ENCODE peak calls at places on chromosomes 4 and X, in seven cellular contexts. Y is upper lobe of right lung, L is lower lobe of right lung, B is body of pancreas, M is pancreas, H is breast epithelium, D is colonic mucosa. W is an unnamed sample.
A peak's percentile ranks its signal among the peaks of the same experiment; 100 is the strongest.

GRCh38 chr4:3460926-3461325 is 2.2 kb upstream of the DOK7 start:
- DNase-seq in M (peak; percentile 68), Y (no peak), H (no peak), L (no peak), D (no peak), B (no peak), W (no peak)

GRCh38 chr4:139808381-139809206 is 143.0 kb downstream of the MGST2 start:
- DNase-seq in B (no peak), M (no peak), H (no peak), Y (no peak), D (no peak), L (no peak), W (no peak)

GRCh38 chrX:129992181-129992580 is 9.7 kb downstream of the BCORL1 start:
- DNase-seq in M (no peak), B (no peak), H (no peak), D (no peak), Y (no peak), L (no peak), W (no peak)

GRCh38 chr4:58602701-58603359 is 1492.6 kb upstream of the IGFBP7 start:
- DNase-seq in Y (no peak), L (no peak), H (no peak), M (no peak), D (no peak), B (no peak), W (no peak)

GRCh38 chrX:140918398-140919043 is 83.9 kb upstream of the SPANXB1 start:
- DNase-seq in B (peak; percentile 34), H (no peak), Y (no peak), L (no peak), D (no peak), M (peak; percentile 14), W (peak; percentile 26)

GRCh38 chr4:118036336-118036735 is 2.0 kb downstream of the NDST3 start:
- DNase-seq in L (no peak), M (no peak), B (no peak), H (no peak), Y (no peak), D (no peak), W (no peak)

GRCh38 chr4:128519163-128519810 is 231.7 kb upstream of the PGRMC2 start:
- DNase-seq in D (no peak), B (no peak), Y (no peak), H (no peak), M (peak; percentile 21), L (no peak), W (no peak)

GRCh38 chr4:2469192-2469984 is 482 bp downstream of the RNF4 start:
- DNase-seq in H (peak; percentile 36), B (peak; percentile 47), L (peak; percentile 78), D (peak; percentile 67), Y (peak; percentile 79), M (peak; percentile 46), W (peak; percentile 54)

GRCh38 chr4:185859106-185859505 is 47.1 kb upstream of the SORBS2 start:
- DNase-seq in B (peak; percentile 51), M (peak; percentile 33), D (peak; percentile 42), Y (no peak), H (no peak), L (no peak), W (no peak)

GRCh38 chr4:53505947-53506346 is 85.3 kb downstream of the LNX1 start:
- DNase-seq in M (no peak), D (no peak), B (no peak), L (no peak), H (no peak), Y (no peak), W (no peak)

GRCh38 chrX:80879916-80880315 is 70.2 kb upstream of the BRWD3 start:
- DNase-seq in L (no peak), M (no peak), D (no peak), B (no peak), H (no peak), Y (no peak), W (no peak)

GRCh38 chrX:427812-428725 is 41.4 kb upstream of the PPP2R3B start:
- DNase-seq in M (no peak), L (peak; percentile 41), B (no peak), H (no peak), D (no peak), Y (no peak), W (no peak)

GRCh38 chrX:1468250-1468772 is 15.6 kb upstream of the ASMTL start:
- DNase-seq in Y (peak; percentile 49), B (no peak), M (no peak), H (peak; percentile 25), D (peak; percentile 21), L (no peak), W (no peak)

GRCh38 chr4:99458911-99459447 is 23.8 kb upstream of the ADH7 start:
- DNase-seq in Y (no peak), D (no peak), B (no peak), H (no peak), M (no peak), L (no peak), W (no peak)

GRCh38 chrX:1784773-1785172 is 169.9 kb downstream of the ASMT start:
- DNase-seq in Y (no peak), D (no peak), B (no peak), M (no peak), H (no peak), L (no peak), W (no peak)

GRCh38 chr4:5751073-5751917 is 40.3 kb downstream of the EVC start:
- DNase-seq in M (no peak), D (no peak), L (no peak), Y (peak; percentile 46), B (no peak), H (no peak), W (no peak)

GRCh38 chr4:41014158-41014557 is 200.2 kb downstream of the APBB2 start:
- DNase-seq in D (no peak), H (no peak), L (no peak), M (peak; percentile 24), B (peak; percentile 29), Y (no peak), W (no peak)

GRCh38 chr4:41015031-41015675 is 199.2 kb downstream of the APBB2 start:
- DNase-seq in M (no peak), Y (no peak), D (no peak), H (no peak), B (no peak), L (no peak), W (no peak)

GRCh38 chr4:41013746-41014145 is 200.6 kb downstream of the APBB2 start:
- DNase-seq in M (no peak), B (no peak), Y (no peak), H (no peak), D (no peak), L (no peak), W (no peak)

GRCh38 chr4:41009411-41009810 is 204.9 kb downstream of the APBB2 start:
- DNase-seq in H (no peak), Y (no peak), M (no peak), D (no peak), B (no peak), L (no peak), W (no peak)

DNA sequence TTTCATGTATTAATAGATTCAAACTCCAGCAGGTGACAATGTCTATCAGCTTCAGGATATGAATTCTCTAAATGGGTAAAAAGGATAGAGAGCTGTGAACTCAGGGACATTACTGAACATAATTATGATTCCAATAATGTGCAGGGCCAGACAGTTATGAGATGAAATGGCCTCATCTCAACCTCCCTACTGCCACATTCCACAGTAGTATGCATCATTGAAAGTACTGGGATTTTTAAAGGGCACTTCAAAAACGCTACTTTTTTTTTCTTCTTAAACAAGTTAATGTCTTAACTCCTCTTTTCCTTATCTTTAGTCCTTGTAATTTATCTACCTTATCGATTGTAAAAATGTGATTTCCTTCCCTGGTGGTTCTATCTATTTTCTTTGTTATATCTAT is 202.0 kb downstream of the APBB2 start:
- DNase-seq in M (no peak), Y (no peak), D (no peak), H (no peak), B (no peak), L (no peak), W (no peak)
- H3K27ac ChIP-seq in M (no peak overlapping the region), Y (no peak overlapping the region), D (no peak overlapping the region), H (no peak overlapping the region), B (no peak overlapping the region), L (no peak overlapping the region), W (no peak overlapping the region)

GRCh38 chr4:1291996-1292702 is 2.5 kb downstream of the MAEA start:
- DNase-seq in D (peak; percentile 9), L (no peak), Y (no peak), H (no peak), M (no peak), B (no peak), W (peak; percentile 30)

GRCh38 chr4:1288786-1289185 is 905 bp upstream of the MAEA start:
- DNase-seq in L (no peak), Y (no peak), D (peak; percentile 15), B (no peak), M (no peak), H (no peak), W (peak; percentile 10)

GRCh38 chr4:1289232-1290164 is at the start of gene MAEA:
- DNase-seq in L (peak; percentile 97), Y (peak; percentile 98), B (peak; percentile 97), D (peak; percentile 97), M (peak; percentile 97), H (peak; percentile 97), W (peak; percentile 98)

GRCh38 chr4:1290165-1290977 is 680 bp downstream of the MAEA start:
- DNase-seq in Y (no peak), D (peak; percentile 59), H (no peak), B (peak; percentile 66), L (no peak), M (peak; percentile 62), W (peak; percentile 34)

GRCh38 chr4:1291091-1291490 is 1.4 kb downstream of the MAEA start:
- DNase-seq in Y (no peak), M (no peak), H (no peak), B (no peak), D (peak; percentile 19), L (no peak), W (no peak)
- H3K27ac ChIP-seq in Y (peak overlapping the region; percentile 86), M (peak overlapping the region; percentile 82), H (peak overlapping the region; percentile 93), B (peak overlapping the region; percentile 92), D (peak overlapping the region; percentile 77), L (peak overlapping the region; percentile 94), W (no peak overlapping the region)

GRCh38 chrX:97027384-97027922 is 143.7 kb downstream of the RPA4 start:
- DNase-seq in M (no peak), Y (no peak), B (no peak), D (no peak), H (no peak), L (no peak), W (no peak)
- H3K27ac ChIP-seq in M (no peak overlapping the region), Y (no peak overlapping the region), B (no peak overlapping the region), D (no peak overlapping the region), H (no peak overlapping the region), L (no peak overlapping the region), W (no peak overlapping the region)

DNA sequence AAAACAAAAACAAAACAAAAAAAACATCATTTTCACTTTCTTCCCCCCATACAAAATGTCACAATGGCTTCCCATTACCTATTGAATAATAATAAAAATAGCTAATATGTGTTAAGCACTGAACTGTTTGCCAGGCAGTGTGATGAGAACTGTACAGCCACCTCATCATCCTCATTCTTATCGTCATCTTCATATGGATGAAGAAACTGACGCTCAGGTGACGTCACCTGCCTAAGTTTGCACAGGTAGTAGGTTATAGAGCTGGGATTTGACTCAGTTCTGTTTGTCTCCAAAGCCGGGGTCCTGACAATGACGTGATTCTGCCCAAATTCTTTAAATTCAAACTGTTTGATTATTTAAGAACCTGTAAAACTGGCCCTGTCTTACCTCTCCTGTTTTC is 150.4 kb upstream of the SMIM10 start:
- DNase-seq in D (no peak), H (no peak), B (no peak), L (no peak), Y (no peak), M (no peak), W (no peak)
- H3K27ac ChIP-seq in D (no peak overlapping the region), H (no peak overlapping the region), B (no peak overlapping the region), L (no peak overlapping the region), Y (no peak overlapping the region), M (no peak overlapping the region), W (no peak overlapping the region)

W was measured in dorsolateral prefrontal cortex.